ENCODE peak calls at places on chromosomes 16 and 17, in ten cellular contexts. D is H9; C is upper lobe of right lung; N is RWPE2; G is MM.1S; O is small intestine; Y is CD4-positive, alpha-beta T cell; M is ovary; A is thoracic aorta; I is keratinocyte. P is an unnamed sample.

GRCh38 chr16:70661534-70661917 is 15.2 kb downstream of the IL34 start:
- DNase-seq in D (no peak), C (no peak), N (peak; percentile 75), G (no peak), O (no peak), Y (no peak), M (peak; percentile 49), A (no peak), I (no peak), P (no peak)

GRCh38 chr17:61928101-61928436 is 287 bp upstream of the INTS2 start:
- DNase-seq in D (no peak), C (no peak), N (no peak), G (no peak), O (no peak), Y (no peak), M (no peak), A (no peak), I (no peak), P (no peak)

GRCh38 chr16:88530858-88531203 is 39.4 kb upstream of the ZC3H18 start:
- DNase-seq in D (no peak), C (no peak), N (no peak), G (no peak), O (no peak), Y (no peak), M (no peak), A (no peak), I (no peak), P (no peak)

GRCh38 chr16:88716201-88716600 is 9.9 kb downstream of the CTU2 start:
- DNase-seq in D (no peak), C (no peak), N (no peak), G (no peak), O (no peak), Y (no peak), M (no peak), A (no peak), I (no peak), P (no peak)

GRCh38 chr17:14245002-14245401 is 8.3 kb upstream of the CDRT15 start:
- DNase-seq in D (no peak), C (no peak), N (no peak), G (no peak), O (no peak), Y (no peak), M (no peak), A (no peak), I (no peak), P (no peak)

GRCh38 chr17:14211778-14212177 is 24.9 kb downstream of the CDRT15 start:
- DNase-seq in D (peak; percentile 46), C (peak; percentile 72), N (no peak), G (no peak), O (no peak), Y (no peak), M (no peak), A (no peak), I (no peak), P (no peak)

GRCh38 chr16:4675864-4676786 is 17.2 kb upstream of the NUDT16L1 start:
- DNase-seq in D (no peak), C (no peak), N (no peak), G (no peak), O (peak; percentile 55), Y (peak; percentile 55), M (peak; percentile 41), A (no peak), I (no peak), P (no peak)

GRCh38 chr17:62616993-62617893 is 10.2 kb upstream of the MRC2 start:
- DNase-seq in D (peak; percentile 91), C (no peak), N (no peak), G (no peak), O (no peak), Y (no peak), M (no peak), A (no peak), I (no peak), P (no peak)

GRCh38 chr17:66535611-66536010 is 233.2 kb downstream of the PRKCA start:
- DNase-seq in D (no peak), C (no peak), N (no peak), G (no peak), O (no peak), Y (no peak), M (no peak), A (no peak), I (no peak), P (no peak)

GRCh38 chr17:40178021-40178601 is 841 bp downstream of the RAPGEFL1 start:
- DNase-seq in D (peak; percentile 80), C (peak; percentile 68), N (no peak), G (no peak), O (no peak), Y (no peak), M (no peak), A (no peak), I (no peak), P (no peak)

GRCh38 chr16:54152362-54153239 is 134.0 kb downstream of the IRX3 start:
- DNase-seq in D (no peak), C (no peak), N (no peak), G (no peak), O (no peak), Y (no peak), M (no peak), A (no peak), I (no peak), P (no peak)

GRCh38 chr17:57954421-57955182 is 610 bp downstream of the CUEDC1 start:
- DNase-seq in D (peak; percentile 86), C (peak; percentile 82), N (no peak), G (no peak), O (no peak), Y (no peak), M (peak; percentile 70), A (no peak), I (no peak), P (peak; percentile 56)

GRCh38 chr16:23803591-23804123 is 32.1 kb upstream of the PRKCB start:
- DNase-seq in D (peak; percentile 82), C (peak; percentile 73), N (no peak), G (peak; percentile 72), O (peak; percentile 77), Y (peak; percentile 58), M (no peak), A (no peak), I (no peak), P (peak; percentile 12)

GRCh38 chr16:3849751-3850543 is 30.6 kb downstream of the CREBBP start:
- DNase-seq in D (no peak), C (no peak), N (no peak), G (no peak), O (no peak), Y (no peak), M (no peak), A (no peak), I (no peak), P (no peak)

GRCh38 chr16:28494141-28494851 is at the start of gene APOBR:
- DNase-seq in D (no peak), C (peak; percentile 82), N (no peak), G (peak; percentile 51), O (peak; percentile 77), Y (peak; percentile 69), M (no peak), A (no peak), I (no peak), P (no peak)

GRCh38 chr16:30490210-30490609 is 17.7 kb downstream of the ITGAL start:
- DNase-seq in D (no peak), C (no peak), N (peak; percentile 81), G (no peak), O (no peak), Y (no peak), M (no peak), A (no peak), I (peak; percentile 83), P (no peak)

DNA sequence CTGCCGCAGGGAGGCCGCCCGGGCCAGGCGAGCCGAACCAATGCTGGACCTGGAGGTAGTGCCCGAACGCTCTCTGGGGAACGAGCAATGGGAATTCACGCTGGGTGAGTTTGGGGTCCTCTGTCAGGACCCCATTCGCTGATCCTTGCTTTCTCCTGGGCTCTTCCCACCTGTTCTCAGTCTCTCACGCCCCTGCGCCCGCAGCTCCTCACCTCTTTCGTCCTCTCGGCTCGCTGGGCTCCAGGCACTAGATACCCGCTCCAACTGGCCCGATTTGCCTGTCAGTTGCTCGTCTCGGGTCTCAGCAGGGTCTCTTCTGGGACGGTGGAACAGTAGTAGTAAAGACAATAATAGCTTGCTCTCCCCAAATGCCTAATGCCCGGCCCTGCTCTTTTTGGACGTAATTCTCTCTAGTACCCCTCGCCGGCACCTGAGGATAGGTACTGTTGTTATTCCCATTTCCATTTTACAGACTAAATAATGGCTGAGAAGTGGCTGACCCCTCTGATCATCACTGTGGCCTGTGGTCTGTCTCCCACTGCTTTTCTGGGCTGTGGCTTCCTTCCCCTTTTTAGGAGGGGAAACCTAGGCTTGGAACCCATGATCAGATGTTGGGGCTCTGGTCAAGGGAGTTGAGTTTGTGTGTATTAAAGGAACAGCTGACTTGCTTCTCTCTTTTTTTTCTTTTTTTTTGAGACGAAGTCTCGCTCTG is 551 bp downstream of the PHAF1 start:
- DNase-seq in D (no peak), C (no peak), N (no peak), G (no peak), O (peak; percentile 19), Y (no peak), M (no peak), A (no peak), I (no peak), P (no peak)
- H3K27ac ChIP-seq in D (no peak overlapping the region), C (peak overlapping the region; percentile 91), N (no peak overlapping the region), G (no peak overlapping the region), O (peak overlapping the region; percentile 61), Y (peak overlapping the region; percentile 26), M (no peak overlapping the region), A (peak overlapping the region; percentile 82), I (peak overlapping the region; percentile 69), P (peak overlapping the region; percentile 92)

DNA sequence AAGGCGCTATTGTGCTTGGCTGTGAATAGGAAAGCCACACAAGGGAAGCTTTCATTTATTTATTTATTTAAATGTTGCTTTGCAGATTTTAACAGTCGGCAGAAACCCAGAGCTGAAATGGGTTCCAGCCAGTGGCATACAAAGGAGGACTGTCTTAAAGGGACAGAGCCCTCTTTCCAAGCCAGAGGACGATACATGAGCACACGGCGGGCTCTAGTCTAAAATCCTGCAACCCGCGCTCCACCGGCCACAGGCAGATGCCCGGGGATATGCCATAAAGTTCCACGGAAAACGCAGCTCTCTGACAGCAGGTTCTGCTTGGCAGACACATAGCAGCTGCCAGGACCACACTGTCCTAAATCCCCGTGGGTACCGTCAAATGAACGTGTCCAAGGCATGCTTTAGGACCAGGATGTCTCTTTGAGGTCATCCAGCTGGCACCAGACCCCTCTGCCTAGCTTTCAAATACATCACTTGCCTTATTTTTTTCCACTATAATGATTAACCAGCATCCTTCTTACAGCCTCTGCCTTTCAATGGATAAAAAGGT is 64.6 kb downstream of the CYTH1 start:
- DNase-seq in D (no peak), C (no peak), N (no peak), G (peak; percentile 58), O (no peak), Y (no peak), M (peak; percentile 52), A (no peak), I (no peak), P (no peak)
- H3K27ac ChIP-seq in D (no peak overlapping the region), C (peak overlapping the region; percentile 24), N (peak overlapping the region; percentile 60), G (peak overlapping the region; percentile 97), O (peak overlapping the region; percentile 65), Y (peak overlapping the region; percentile 42), M (no peak overlapping the region), A (no peak overlapping the region), I (peak overlapping the region; percentile 69), P (peak overlapping the region; percentile 84)

GRCh38 chr17:72969293-72969692 is 123.2 kb downstream of the SLC39A11 start:
- DNase-seq in D (no peak), C (no peak), N (no peak), G (no peak), O (no peak), Y (no peak), M (no peak), A (no peak), I (no peak), P (no peak)
- H3K27ac ChIP-seq in D (no peak overlapping the region), C (no peak overlapping the region), N (no peak overlapping the region), G (no peak overlapping the region), O (no peak overlapping the region), Y (no peak overlapping the region), M (no peak overlapping the region), A (no peak overlapping the region), I (no peak overlapping the region), P (no peak overlapping the region)

GRCh38 chr17:34243732-34244299 is 11.3 kb upstream of the CCL2 start:
- DNase-seq in D (no peak), C (no peak), N (no peak), G (no peak), O (no peak), Y (no peak), M (no peak), A (no peak), I (no peak), P (no peak)
- H3K27ac ChIP-seq in D (no peak overlapping the region), C (peak overlapping the region; percentile 52), N (no peak overlapping the region), G (no peak overlapping the region), O (no peak overlapping the region), Y (no peak overlapping the region), M (peak overlapping the region; percentile 6), A (peak overlapping the region; percentile 35), I (no peak overlapping the region), P (no peak overlapping the region)

P was measured in gastrocnemius medialis.